ENCODE peak calls at places on chromosomes 6 and 20, in seven cellular contexts. K, P, B, A, U, T and S are unnamed samples.

GRCh38 chr6:158154816-158155215 is 13.2 kb downstream of the SERAC1 start:
- DNase-seq in K (no peak), P (no peak), B (no peak), A (no peak), U (no peak), T (no peak), S (no peak)

GRCh38 chr6:69957990-69958559 is 91.7 kb downstream of the COL19A1 start:
- DNase-seq in K (no peak), P (peak), B (no peak), A (no peak), U (no peak), T (no peak), S (no peak)

GRCh38 chr20:39986231-39986904 is 702.7 kb downstream of the MAFB start:
- DNase-seq in K (no peak), P (no peak), B (no peak), A (peak), U (peak), T (peak), S (no peak)

GRCh38 chr20:49306903-49307336 is 29.1 kb upstream of the ZNFX1 start:
- DNase-seq in K (no peak), P (peak), B (peak), A (no peak), U (peak), T (no peak), S (no peak)

GRCh38 chr20:5735845-5736530 is 14.2 kb upstream of the SHLD1 start:
- DNase-seq in K (no peak), P (peak), B (peak), A (no peak), U (no peak), T (no peak), S (no peak)

GRCh38 chr20:41151134-41151869 is 14.0 kb downstream of the PLCG1 start:
- DNase-seq in K (no peak), P (no peak), B (no peak), A (peak), U (no peak), T (no peak), S (no peak)

GRCh38 chr6:39143238-39143930 is 28.4 kb upstream of the SAYSD1 start:
- DNase-seq in K (no peak), P (no peak), B (no peak), A (no peak), U (no peak), T (no peak), S (no peak)

GRCh38 chr6:31075528-31075927 is 36.8 kb downstream of the C6orf15 start:
- DNase-seq in K (no peak), P (no peak), B (no peak), A (no peak), U (no peak), T (no peak), S (peak)

GRCh38 chr6:16180696-16181428 is 52.0 kb downstream of the MYLIP start:
- DNase-seq in K (no peak), P (no peak), B (no peak), A (no peak), U (no peak), T (no peak), S (no peak)

GRCh38 chr6:79609225-79609595 is 21.9 kb upstream of the SH3BGRL2 start:
- DNase-seq in K (no peak), P (no peak), B (no peak), A (no peak), U (no peak), T (no peak), S (no peak)

GRCh38 chr6:134324766-134325165 is 6.9 kb upstream of the SGK1 start:
- DNase-seq in K (no peak), P (no peak), B (no peak), A (no peak), U (no peak), T (no peak), S (no peak)

GRCh38 chr20:33680681-33681080 is 5.5 kb downstream of the E2F1 start:
- DNase-seq in K (no peak), P (no peak), B (no peak), A (no peak), U (no peak), T (no peak), S (no peak)

GRCh38 chr20:6994452-6994851 is 227.0 kb downstream of the BMP2 start:
- DNase-seq in K (no peak), P (no peak), B (no peak), A (no peak), U (no peak), T (no peak), S (peak)

GRCh38 chr20:50251992-50252491 is 61.4 kb downstream of the CEBPB start:
- DNase-seq in K (no peak), P (no peak), B (no peak), A (no peak), U (no peak), T (no peak), S (no peak)

GRCh38 chr6:96899599-96899998 is 1.9 kb upstream of the NDUFAF4 start:
- DNase-seq in K (no peak), P (no peak), B (no peak), A (no peak), U (no peak), T (peak), S (no peak)

GRCh38 chr6:12602951-12603710 is 113.4 kb upstream of the PHACTR1 start:
- DNase-seq in K (no peak), P (peak), B (peak), A (no peak), U (peak), T (no peak), S (no peak)

GRCh38 chr20:1392693-1393506 is at the start of gene FKBP1A:
- DNase-seq in K (peak), P (peak), B (peak), A (peak), U (peak), T (peak), S (peak)

GRCh38 chr6:148987982-148988381 is 241.2 kb downstream of the UST start:
- DNase-seq in K (no peak), P (no peak), B (no peak), A (no peak), U (no peak), T (no peak), S (no peak)

GRCh38 chr6:170102038-170102437 is 188.8 kb downstream of the DLL1 start:
- DNase-seq in K (no peak), P (no peak), B (no peak), A (no peak), U (no peak), T (peak), S (no peak)

GRCh38 chr6:108835218-108835850 is 12.9 kb upstream of the ARMC2 start:
- DNase-seq in K (peak), P (peak), B (peak), A (peak), U (peak), T (peak), S (peak)

GRCh38 chr6:67591910-67592309 is 1043.2 kb upstream of the ADGRB3 start:
- DNase-seq in K (no peak), P (no peak), B (no peak), A (no peak), U (no peak), T (no peak), S (no peak)

GRCh38 chr6:14059791-14060436 is 57.7 kb upstream of the CD83 start:
- DNase-seq in K (no peak), P (no peak), B (peak), A (peak), U (peak), T (no peak), S (no peak)

GRCh38 chr6:55886185-55886836 is 10.9 kb upstream of the BMP5 start:
- DNase-seq in K (no peak), P (no peak), B (peak), A (no peak), U (no peak), T (no peak), S (no peak)

GRCh38 chr6:7773322-7773721 is 47.4 kb downstream of the BMP6 start:
- DNase-seq in K (no peak), P (no peak), B (no peak), A (no peak), U (no peak), T (no peak), S (no peak)

GRCh38 chr6:157187182-157188093 is 135.9 kb downstream of the TMEM242 start:
- DNase-seq in K (no peak), P (peak), B (peak), A (no peak), U (peak), T (no peak), S (no peak)

GRCh38 chr6:43306086-43306485 is 2.5 kb downstream of the CRIP3 start:
- DNase-seq in K (no peak), P (no peak), B (no peak), A (no peak), U (no peak), T (no peak), S (no peak)